ENCODE peak calls at places on chromosomes 12 and 14, in six cellular contexts. A is activated CD4-positive, CD25-positive, alpha-beta regulatory T cell; Q is GM03348; F is HEK293T; O is T-helper 17 cell; C is NCI-H2081. G is an unnamed sample.

GRCh38 chr12:45329238-45329637 is 113.3 kb downstream of the ANO6 start:
- DNase-seq in A (no peak), C (no peak), O (no peak), F (no peak), Q (no peak), G (no peak)

GRCh38 chr12:94614288-94614721 is 36.1 kb downstream of the TMCC3 start:
- DNase-seq in O (no peak), C (no peak), A (no peak), F (peak), Q (no peak), G (no peak)

GRCh38 chr12:54053625-54054441 is at the start of gene HOXC4:
- DNase-seq in A (no peak), O (no peak), C (no peak), F (peak), Q (no peak), G (peak)

GRCh38 chr14:51014086-51014485 is 69.8 kb upstream of the PYGL start:
- DNase-seq in C (no peak), Q (peak), O (no peak), F (peak), A (no peak), G (no peak)

GRCh38 chr12:108846320-108846719 is 11.1 kb downstream of the SSH1 start:
- DNase-seq in O (no peak), Q (peak), C (no peak), A (no peak), F (no peak), G (no peak)

GRCh38 chr12:1811281-1811947 is 9.0 kb upstream of the LRTM2 start:
- DNase-seq in A (no peak), C (no peak), F (no peak), Q (no peak), O (no peak), G (no peak)

GRCh38 chr14:35046751-35047536 is 872 bp downstream of the FAM177A1 start:
- DNase-seq in A (no peak), O (no peak), F (no peak), Q (no peak), C (no peak), G (no peak)

GRCh38 chr12:116299548-116300150 is 22.2 kb upstream of the MED13L start:
- DNase-seq in Q (peak), O (no peak), F (no peak), C (no peak), A (no peak), G (no peak)

GRCh38 chr12:46005151-46005797 is 14.9 kb upstream of the SCAF11 start:
- DNase-seq in F (no peak), A (no peak), Q (peak), O (no peak), C (no peak), G (no peak)

GRCh38 chr12:6266431-6267006 is 44.0 kb upstream of the PLEKHG6 start:
- DNase-seq in C (no peak), A (no peak), F (no peak), Q (no peak), O (no peak), G (no peak)

GRCh38 chr14:24432259-24433131 is 2.7 kb downstream of the KHNYN start:
- DNase-seq in A (no peak), O (no peak), C (no peak), F (no peak), Q (no peak), G (no peak)

GRCh38 chr14:104519721-104520120 is 59.8 kb upstream of the C14orf180 start:
- DNase-seq in A (no peak), C (no peak), O (no peak), F (no peak), Q (no peak), G (no peak)

GRCh38 chr14:73802431-73803188 is 49.0 kb upstream of the PTGR2 start:
- DNase-seq in F (no peak), C (no peak), O (no peak), A (no peak), Q (no peak), G (no peak)

GRCh38 chr12:54658306-54659264 is 10.4 kb upstream of the DCD start:
- DNase-seq in A (no peak), O (no peak), Q (peak), C (peak), F (peak), G (no peak)

GRCh38 chr12:114404451-114405198 is 1.3 kb downstream of the TBX5 start:
- DNase-seq in Q (no peak), F (no peak), O (no peak), C (no peak), A (no peak), G (no peak)

GRCh38 chr12:50043308-50043707 is 14.1 kb upstream of the ASIC1 start:
- DNase-seq in A (no peak), C (no peak), F (no peak), O (no peak), Q (no peak), G (no peak)

GRCh38 chr12:102756564-102756963 is 160.5 kb downstream of the PAH start:
- DNase-seq in F (no peak), Q (no peak), A (no peak), O (no peak), C (no peak), G (no peak)

GRCh38 chr12:72547593-72547992 is 275.4 kb downstream of the TRHDE start:
- DNase-seq in C (no peak), O (no peak), Q (no peak), A (no peak), F (no peak), G (no peak)

GRCh38 chr12:124777399-124778372 is 86.0 kb downstream of the SCARB1 start:
- DNase-seq in C (no peak), Q (no peak), O (no peak), F (no peak), A (no peak), G (no peak)

GRCh38 chr12:105235299-105235746 is 651 bp downstream of the APPL2 start:
- DNase-seq in A (no peak), Q (no peak), C (peak), O (no peak), F (no peak), G (no peak)

GRCh38 chr14:95196268-95196667 is 38.9 kb upstream of the DICER1 start:
- DNase-seq in F (peak), C (no peak), O (no peak), A (no peak), Q (peak), G (no peak)

GRCh38 chr14:31261523-31261858 is 53.9 kb upstream of the HECTD1 start:
- DNase-seq in O (no peak), Q (no peak), F (no peak), C (no peak), A (no peak), G (no peak)

GRCh38 chr12:123748661-123749060 is 13.4 kb upstream of the DNAH10 start:
- DNase-seq in A (no peak), C (no peak), Q (no peak), F (no peak), O (no peak), G (no peak)

GRCh38 chr14:62759796-62760195 is 285.5 kb downstream of the KCNH5 start:
- DNase-seq in O (no peak), Q (no peak), A (no peak), F (no peak), C (no peak), G (no peak)

GRCh38 chr14:67815573-67816235 is 686 bp downstream of the ZFYVE26 start:
- DNase-seq in O (no peak), Q (peak), A (no peak), C (no peak), F (peak), G (no peak)

GRCh38 chr12:49564241-49565118 is 3.5 kb downstream of the MCRS1 start:
- DNase-seq in A (no peak), Q (no peak), F (no peak), C (no peak), O (no peak), G (no peak)

GRCh38 chr12:109940339-109940923 is 40.4 kb downstream of the TCHP start:
- DNase-seq in O (no peak), F (no peak), C (no peak), Q (no peak), A (no peak), G (no peak)

GRCh38 chr12:102376781-102377180 is 103.6 kb downstream of the IGF1 start:
- DNase-seq in Q (no peak), C (no peak), F (no peak), A (no peak), O (no peak), G (no peak)

GRCh38 chr12:108495054-108495453 is 20.0 kb upstream of the FICD start:
- DNase-seq in Q (peak), O (no peak), A (no peak), C (no peak), F (peak), G (no peak)

GRCh38 chr12:131390408-131391100 is 320.3 kb upstream of the SFSWAP start:
- DNase-seq in F (no peak), C (no peak), A (no peak), O (no peak), Q (no peak), G (no peak)

GRCh38 chr14:102095231-102095870 is 8.5 kb upstream of the HSP90AA1 start:
- DNase-seq in A (no peak), O (no peak), C (no peak), Q (no peak), F (no peak), G (no peak)